ENCODE peak calls at places on chromosome 21, in four cellular contexts. R is fibroblast of lung, J is neural progenitor cell, P is MM.1S. L is an unnamed sample.

GRCh38 chr21:19433623-19434022 is 1030.0 kb upstream of the TMPRSS15 start:
- DNase-seq in J (no peak), R (no peak), P (no peak), L (peak)

GRCh38 chr21:33443174-33443573 is 36.6 kb downstream of the TMEM50B start:
- DNase-seq in P (no peak), J (no peak), R (no peak), L (no peak)

GRCh38 chr21:16532841-16533240 is 803.1 kb downstream of the USP25 start:
- DNase-seq in P (no peak), J (no peak), R (peak), L (no peak)

GRCh38 chr21:27192286-27192685 is 225.4 kb upstream of the ADAMTS5 start:
- DNase-seq in R (peak), P (no peak), J (no peak), L (no peak)

GRCh38 chr21:45836268-45836655 is 145.3 kb upstream of the COL6A1 start:
- DNase-seq in P (no peak), R (peak), J (no peak), L (no peak)

GRCh38 chr21:44692798-44693512 is 4.0 kb upstream of the KRTAP10-12 start:
- DNase-seq in P (no peak), J (no peak), R (no peak), L (no peak)

GRCh38 chr21:41428311-41428710 is 2.3 kb downstream of the MX1 start:
- DNase-seq in R (no peak), J (no peak), P (no peak), L (no peak)

GRCh38 chr21:44327603-44327974 is 11.6 kb downstream of the CFAP410 start:
- DNase-seq in P (no peak), R (no peak), J (no peak), L (no peak)

GRCh38 chr21:44965251-44966022 is 25.6 kb downstream of the SLX9 start:
- DNase-seq in J (no peak), P (no peak), R (peak), L (no peak)

GRCh38 chr21:32916522-32917099 is 109.1 kb upstream of the OLIG2 start:
- DNase-seq in P (peak), R (no peak), J (no peak), L (peak)

GRCh38 chr21:34669149-34669879 is 520 bp downstream of the CLIC6 start:
- DNase-seq in R (no peak), P (no peak), J (peak), L (no peak)

GRCh38 chr21:34668803-34669148 is at the start of gene CLIC6:
- DNase-seq in P (no peak), R (no peak), J (peak), L (no peak)

GRCh38 chr21:34670962-34671348 is 2.2 kb downstream of the CLIC6 start:
- DNase-seq in J (peak), R (no peak), P (no peak), L (no peak)

GRCh38 chr21:34671891-34672290 is 3.1 kb downstream of the CLIC6 start:
- DNase-seq in P (no peak), R (no peak), J (no peak), L (no peak)

DNA sequence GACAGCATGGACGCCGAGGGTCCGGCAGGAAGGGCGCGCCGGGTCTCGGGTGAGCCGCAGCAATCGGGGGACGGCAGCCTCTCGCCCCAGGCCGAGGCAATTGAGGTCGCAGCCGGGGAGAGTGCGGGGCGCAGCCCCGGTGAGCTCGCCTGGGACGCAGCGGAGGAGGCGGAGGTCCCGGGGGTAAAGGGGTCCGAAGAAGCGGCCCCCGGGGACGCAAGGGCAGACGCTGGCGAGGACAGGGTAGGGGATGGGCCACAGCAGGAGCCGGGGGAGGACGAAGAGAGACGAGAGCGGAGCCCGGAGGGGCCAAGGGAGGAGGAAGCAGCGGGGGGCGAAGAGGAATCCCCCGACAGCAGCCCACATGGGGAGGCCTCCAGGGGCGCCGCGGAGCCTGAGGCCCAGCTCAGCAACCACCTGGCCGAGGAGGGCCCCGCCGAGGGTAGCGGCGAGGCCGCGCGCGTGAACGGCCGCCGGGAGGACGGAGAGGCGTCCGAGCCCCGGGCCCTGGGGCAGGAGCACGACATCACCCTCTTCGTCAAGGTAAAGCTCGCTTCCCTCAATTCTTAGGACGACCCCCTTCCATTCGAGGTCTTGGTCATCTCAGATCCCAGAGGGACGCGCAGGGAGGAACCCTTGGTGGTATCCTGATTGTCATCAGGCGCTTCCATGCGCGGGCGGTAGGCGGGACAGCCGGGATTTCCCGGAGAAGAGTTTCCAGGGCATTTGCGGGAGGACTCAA is 1.6 kb downstream of the CLIC6 start:
- DNase-seq in P (no peak), J (peak), R (peak), L (no peak)
- TF ChIP-seq EZH2 in P (no peak), J (peak), R (peak), L (no peak)

GRCh38 chr21:36700961-36701911 is 2.3 kb downstream of the SIM2 start:
- DNase-seq in R (no peak), J (peak), P (no peak), L (peak)

GRCh38 chr21:36703626-36704280 is 4.8 kb downstream of the SIM2 start:
- DNase-seq in P (no peak), R (no peak), J (no peak), L (no peak)

GRCh38 chr21:36703123-36703522 is 4.2 kb downstream of the SIM2 start:
- DNase-seq in R (no peak), P (no peak), J (no peak), L (peak)

GRCh38 chr21:36701912-36702621 is 3.2 kb downstream of the SIM2 start:
- DNase-seq in J (peak), R (no peak), P (no peak), L (no peak)

DNA sequence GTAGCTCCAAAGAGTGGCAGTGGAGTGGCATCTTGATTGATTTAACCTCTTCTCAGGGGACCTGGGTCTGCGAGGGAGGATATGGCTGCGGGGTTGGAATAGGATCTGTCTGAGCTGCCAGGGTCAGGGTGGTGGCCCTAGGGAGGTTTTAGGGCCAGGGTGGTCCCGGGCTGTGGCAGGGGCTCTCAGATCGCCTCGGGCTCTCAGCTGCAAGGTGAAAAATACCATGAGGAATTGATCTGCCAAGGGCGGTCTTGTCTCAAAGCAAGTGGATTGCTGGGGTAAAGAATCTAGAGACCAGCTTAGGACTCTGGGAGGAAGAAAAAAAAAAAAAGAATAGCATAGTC is 3.7 kb downstream of the SIM2 start:
- DNase-seq in R (no peak), P (no peak), J (no peak), L (no peak)
- TF ChIP-seq EZH2 in R (no peak), P (no peak), J (no peak), L (no peak)

GRCh38 chr21:21851205-21851604 is 853.0 kb downstream of the NCAM2 start:
- DNase-seq in R (no peak), P (no peak), J (no peak), L (no peak)

GRCh38 chr21:21851657-21852056 is 853.4 kb downstream of the NCAM2 start:
- DNase-seq in J (no peak), R (peak), P (no peak), L (no peak)

DNA sequence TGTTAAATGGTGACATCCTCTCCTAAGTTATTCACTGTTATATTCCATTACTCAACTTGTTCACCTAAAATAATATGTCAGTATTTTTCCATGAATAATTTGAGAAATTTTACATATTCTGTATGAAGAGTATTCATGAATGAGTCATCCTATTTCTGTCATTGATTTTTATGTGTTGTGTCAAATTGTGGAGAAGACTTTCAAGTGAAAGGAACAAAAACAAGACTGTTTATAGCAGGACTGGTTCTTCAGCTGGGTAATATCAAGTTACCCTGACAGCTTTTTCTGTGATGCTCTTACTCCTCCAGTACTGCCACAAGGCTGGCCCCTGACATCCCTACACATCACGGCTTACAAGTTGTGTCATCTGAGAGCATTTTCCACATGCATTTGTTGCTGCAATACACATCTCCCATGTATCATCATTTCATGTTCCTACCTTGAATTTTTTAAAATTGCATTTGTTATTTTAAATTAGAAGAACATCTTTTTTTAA is 847.7 kb downstream of the NCAM2 start:
- DNase-seq in P (no peak), J (no peak), R (peak), L (no peak)
- TF ChIP-seq EZH2 in P (no peak), J (no peak), R (no peak), L (no peak)

GRCh38 chr21:34890258-34890723 is 158.8 kb downstream of the RUNX1 start:
- DNase-seq in J (no peak), P (no peak), R (no peak), L (no peak)
- TF ChIP-seq EZH2 in J (no peak), P (no peak), R (no peak), L (no peak)

GRCh38 chr21:43270800-43271261 is 102.0 kb downstream of the CRYAA start:
- DNase-seq in P (no peak), J (no peak), R (no peak), L (no peak)
- TF ChIP-seq EZH2 in P (no peak), J (no peak), R (no peak), L (no peak)